ENCODE peak calls at places on chromosome 19, in nine cellular contexts. Q is mucosa of gallbladder; M is activated CD4-positive, CD25-positive, alpha-beta regulatory T cell; L is choroid plexus epithelial cell; R is iris pigment epithelial cell; A is osteocyte; D is NCI-H748 treated with DMSO at 0.1 percent for 48 hours; N is NCI-H2029; Z is T-helper 1 cell. S is an unnamed sample.

GRCh38 chr19:38805180-38805579 is 7.6 kb downstream of the LGALS4 start:
- DNase-seq in M (no peak), R (no peak), D (no peak), Q (no peak), Z (no peak), A (no peak), L (no peak), N (no peak), S (no peak)

GRCh38 chr19:41740415-41741243 is 14.7 kb upstream of the CEACAM6 start:
- DNase-seq in D (no peak), R (no peak), Q (no peak), M (no peak), N (peak), L (no peak), Z (no peak), A (no peak), S (no peak)

GRCh38 chr19:374183-374885 is 29.7 kb upstream of the MIER2 start:
- DNase-seq in Z (no peak), Q (no peak), N (peak), A (peak), M (no peak), D (no peak), L (no peak), R (no peak), S (peak)

GRCh38 chr19:14361824-14362223 is 19.4 kb upstream of the ADGRE5 start:
- DNase-seq in M (no peak), D (no peak), R (no peak), Z (peak), Q (no peak), L (no peak), N (no peak), A (no peak), S (no peak)

GRCh38 chr19:54921082-54921481 is 15.1 kb downstream of the NCR1 start:
- DNase-seq in Q (no peak), Z (no peak), M (no peak), R (no peak), A (no peak), D (no peak), L (no peak), N (no peak), S (no peak)

GRCh38 chr19:16400911-16401675 is 70.7 kb downstream of the EPS15L1 start:
- DNase-seq in N (no peak), M (no peak), Q (no peak), R (no peak), Z (no peak), L (no peak), D (no peak), A (no peak), S (no peak)

GRCh38 chr19:54473071-54473941 is at the start of gene CDC42EP5:
- DNase-seq in N (no peak), R (peak), M (no peak), Z (no peak), D (no peak), Q (peak), A (peak), L (peak), S (no peak)

GRCh38 chr19:4547303-4548237 is 7.7 kb upstream of the LRG1 start:
- DNase-seq in A (no peak), Z (no peak), L (no peak), R (no peak), M (no peak), N (peak), Q (peak), D (no peak), S (peak)

GRCh38 chr19:16070366-16070990 is 5.8 kb upstream of the TPM4 start:
- DNase-seq in D (no peak), N (no peak), A (no peak), L (no peak), Z (peak), R (no peak), Q (peak), M (peak), S (no peak)

GRCh38 chr19:16062789-16063188 is 13.5 kb upstream of the TPM4 start:
- DNase-seq in Z (peak), M (peak), Q (no peak), A (no peak), L (peak), R (no peak), N (no peak), D (peak), S (no peak)

GRCh38 chr19:10334340-10335148 is 1.2 kb upstream of the RAVER1 start:
- DNase-seq in L (peak), D (peak), M (no peak), A (peak), N (peak), Q (peak), R (peak), Z (no peak), S (peak)

GRCh38 chr19:45356760-45357444 is 13.5 kb downstream of the ERCC2 start:
- DNase-seq in N (no peak), L (no peak), A (no peak), Q (no peak), D (no peak), R (no peak), Z (no peak), M (no peak), S (no peak)

GRCh38 chr19:50835103-50835784 is 1.9 kb upstream of the KLK15 start:
- DNase-seq in Z (no peak), L (peak), R (peak), D (no peak), N (no peak), Q (no peak), M (no peak), A (no peak), S (no peak)

GRCh38 chr19:18465214-18465963 is 27.5 kb upstream of the ISYNA1 start:
- DNase-seq in L (no peak), D (no peak), M (no peak), N (peak), A (no peak), Z (no peak), R (no peak), Q (no peak), S (no peak)

GRCh38 chr19:49614096-49614857 is 23.3 kb downstream of the PRR12 start:
- DNase-seq in L (peak), R (peak), Z (no peak), N (no peak), M (no peak), D (no peak), Q (no peak), A (no peak), S (no peak)

GRCh38 chr19:48520134-48520533 is 8.5 kb upstream of the LMTK3 start:
- DNase-seq in L (no peak), M (no peak), D (no peak), Z (no peak), A (no peak), Q (no peak), N (no peak), R (no peak), S (no peak)

GRCh38 chr19:38559428-38560401 is 58.0 kb downstream of the MAP4K1 start:
- DNase-seq in A (no peak), Z (no peak), Q (no peak), N (no peak), L (peak), D (no peak), M (peak), R (peak), S (no peak)

GRCh38 chr19:55418185-55418584 is 10.6 kb upstream of the UBE2S start:
- DNase-seq in Z (peak), N (peak), A (no peak), Q (peak), L (peak), D (peak), R (peak), M (peak), S (peak)

GRCh38 chr19:49216076-49216475 is 58.5 kb downstream of the TRPM4 start:
- DNase-seq in D (no peak), R (peak), Q (no peak), M (no peak), N (no peak), Z (no peak), A (no peak), L (peak), S (no peak)

GRCh38 chr19:3767050-3767449 is 4.6 kb downstream of the MRPL54 start:
- DNase-seq in M (no peak), L (no peak), Z (no peak), A (no peak), Q (no peak), D (no peak), R (no peak), N (no peak), S (no peak)

GRCh38 chr19:13507053-13507611 is 853 bp upstream of the CACNA1A start:
- DNase-seq in D (no peak), M (no peak), L (no peak), N (no peak), R (no peak), Q (no peak), A (no peak), Z (no peak), S (no peak)

GRCh38 chr19:46408611-46409039 is 4.7 kb downstream of the CCDC8 start:
- DNase-seq in N (no peak), R (peak), D (no peak), L (peak), M (no peak), Q (peak), A (no peak), Z (no peak), S (no peak)

GRCh38 chr19:18768997-18769891 is 21.9 kb downstream of the COMP start:
- DNase-seq in L (no peak), Z (no peak), R (no peak), Q (no peak), N (peak), D (no peak), A (no peak), M (no peak), S (no peak)

GRCh38 chr19:16449330-16449961 is 22.3 kb downstream of the EPS15L1 start:
- DNase-seq in Q (no peak), N (no peak), A (no peak), D (no peak), M (no peak), R (peak), Z (no peak), L (peak), S (no peak)

GRCh38 chr19:39428309-39429112 is 7.2 kb downstream of the RPS16 start:
- DNase-seq in N (no peak), D (no peak), R (peak), L (peak), A (peak), M (no peak), Q (peak), Z (no peak), S (no peak)

GRCh38 chr19:35249146-35249847 is 495 bp downstream of the LSR start:
- DNase-seq in R (no peak), M (no peak), L (no peak), A (peak), Q (no peak), Z (no peak), D (no peak), N (no peak), S (no peak)